ENCODE peak calls at places on chromosome 1, in eight cellular contexts. One of them, this sample, is unnamed.

GRCh38 chr1:217911908-217912307 is 280.8 kb downstream of the SPATA17 start:
- DNase-seq in heart right ventricle: no peak
- DNase-seq in cardiac fibroblast: no peak
- DNase-seq in HTR-8/SVneo: peak
- DNase-seq in naive thymus-derived CD8-positive, alpha-beta T cell: no peak
- DNase-seq in aorta: no peak
- DNase-seq in HS-27A: no peak
- DNase-seq in AG08396: no peak
- DNase-seq in this sample: no peak

GRCh38 chr1:28437924-28438699 is 67.7 kb upstream of the RCC1 start:
- DNase-seq in heart right ventricle: peak
- DNase-seq in cardiac fibroblast: peak
- DNase-seq in HTR-8/SVneo: peak
- DNase-seq in naive thymus-derived CD8-positive, alpha-beta T cell: no peak
- DNase-seq in aorta: peak
- DNase-seq in HS-27A: peak
- DNase-seq in AG08396: peak
- DNase-seq in this sample: peak

GRCh38 chr1:2330511-2331199 is 60.7 kb downstream of the MORN1 start:
- DNase-seq in heart right ventricle: no peak
- DNase-seq in cardiac fibroblast: peak
- DNase-seq in HTR-8/SVneo: no peak
- DNase-seq in naive thymus-derived CD8-positive, alpha-beta T cell: no peak
- DNase-seq in aorta: peak
- DNase-seq in HS-27A: peak
- DNase-seq in AG08396: peak
- DNase-seq in this sample: peak

GRCh38 chr1:220711086-220711809 is 21.1 kb downstream of the C1orf115 start:
- DNase-seq in heart right ventricle: no peak
- DNase-seq in cardiac fibroblast: no peak
- DNase-seq in HTR-8/SVneo: no peak
- DNase-seq in naive thymus-derived CD8-positive, alpha-beta T cell: no peak
- DNase-seq in aorta: no peak
- DNase-seq in HS-27A: no peak
- DNase-seq in AG08396: no peak
- DNase-seq in this sample: no peak

GRCh38 chr1:100036718-100037664 is 67.2 kb downstream of the SLC35A3 start:
- DNase-seq in heart right ventricle: no peak
- DNase-seq in cardiac fibroblast: peak
- DNase-seq in HTR-8/SVneo: no peak
- DNase-seq in naive thymus-derived CD8-positive, alpha-beta T cell: no peak
- DNase-seq in aorta: no peak
- DNase-seq in HS-27A: peak
- DNase-seq in AG08396: peak
- DNase-seq in this sample: no peak

GRCh38 chr1:27955076-27955475 is 4.7 kb upstream of the XKR8 start:
- DNase-seq in heart right ventricle: no peak
- DNase-seq in cardiac fibroblast: no peak
- DNase-seq in HTR-8/SVneo: no peak
- DNase-seq in naive thymus-derived CD8-positive, alpha-beta T cell: no peak
- DNase-seq in aorta: no peak
- DNase-seq in HS-27A: no peak
- DNase-seq in AG08396: no peak
- DNase-seq in this sample: no peak

GRCh38 chr1:12087797-12088314 is 24.8 kb downstream of the TNFRSF8 start:
- DNase-seq in heart right ventricle: no peak
- DNase-seq in cardiac fibroblast: no peak
- DNase-seq in HTR-8/SVneo: no peak
- DNase-seq in naive thymus-derived CD8-positive, alpha-beta T cell: peak
- DNase-seq in aorta: no peak
- DNase-seq in HS-27A: no peak
- DNase-seq in AG08396: no peak
- DNase-seq in this sample: no peak

GRCh38 chr1:25771246-25772114 is 28.5 kb upstream of the SELENON start:
- DNase-seq in heart right ventricle: peak
- DNase-seq in cardiac fibroblast: no peak
- DNase-seq in HTR-8/SVneo: peak
- DNase-seq in naive thymus-derived CD8-positive, alpha-beta T cell: peak
- DNase-seq in aorta: no peak
- DNase-seq in HS-27A: no peak
- DNase-seq in AG08396: no peak
- DNase-seq in this sample: peak

This sample was measured in right cardiac atrium.